ENCODE peak calls at places on chromosomes 4 and X, in ten cellular contexts. C, J, A, Y, M, X, P, Q, R and D are unnamed samples. For H3K36me3, the result is how much of the 10 kb centered on the place peaks cover.

GRCh38 chrX:9957743-9958142 is 9.4 kb upstream of the CLDN34 start:
- DNase-seq in Y (no peak), R (no peak), Q (no peak), X (no peak), A (no peak), P (no peak), J (no peak), C (no peak), M (no peak), D (no peak)

GRCh38 chr4:182878633-182879495 is 38.3 kb downstream of the DCTD start:
- DNase-seq in M (no peak), Y (peak), R (no peak), J (no peak), P (no peak), A (peak), Q (no peak), X (no peak), C (no peak), D (no peak)

GRCh38 chrX:13695601-13696115 is 6.7 kb downstream of the RAB9A start:
- DNase-seq in R (no peak), X (no peak), C (no peak), M (no peak), A (no peak), Y (no peak), P (no peak), Q (no peak), J (no peak), D (no peak)

GRCh38 chr4:2083116-2083825 is 24.1 kb downstream of the NAT8L start:
- DNase-seq in X (peak), Q (no peak), A (peak), C (no peak), M (no peak), Y (no peak), R (no peak), P (no peak), J (no peak), D (peak)

GRCh38 chrX:39819921-39820849 is 277.6 kb downstream of the BCOR start:
- DNase-seq in Q (no peak), J (peak), A (no peak), Y (peak), C (no peak), M (peak), P (no peak), R (peak), X (no peak), D (peak)

GRCh38 chrX:56788717-56789122 is 59.7 kb downstream of the NBDY start:
- DNase-seq in Q (peak), Y (peak), A (peak), X (no peak), M (no peak), R (no peak), J (no peak), C (peak), P (no peak), D (peak)

GRCh38 chr4:40587826-40588225 is 41.8 kb downstream of the RBM47 start:
- DNase-seq in A (no peak), R (no peak), M (peak), J (no peak), Q (no peak), Y (peak), X (no peak), P (peak), C (no peak), D (peak)

GRCh38 chrX:118216488-118216887 is 99.9 kb upstream of the KLHL13 start:
- DNase-seq in A (no peak), Q (no peak), P (no peak), X (no peak), J (no peak), R (peak), C (no peak), Y (no peak), M (no peak), D (peak)

GRCh38 chrX:98371994-98372393 is 1488.3 kb downstream of the RPA4 start:
- DNase-seq in Y (no peak), X (no peak), R (no peak), M (no peak), A (no peak), C (no peak), P (no peak), Q (no peak), J (peak), D (no peak)

GRCh38 chrX:123732679-123733363 is at the start of gene THOC2:
- DNase-seq in Y (peak), Q (peak), C (peak), P (peak), J (peak), X (peak), R (peak), A (peak), M (peak), D (peak)

GRCh38 chrX:16839852-16840460 is 30.2 kb downstream of the RBBP7 start:
- DNase-seq in Q (no peak), P (peak), R (peak), A (no peak), X (no peak), Y (no peak), J (peak), C (peak), M (no peak), D (no peak)

GRCh38 chrX:8201896-8202331 is 30.8 kb upstream of the VCX2 start:
- DNase-seq in J (no peak), Y (no peak), M (no peak), P (peak), Q (no peak), R (no peak), C (no peak), A (no peak), X (no peak), D (no peak)

DNA sequence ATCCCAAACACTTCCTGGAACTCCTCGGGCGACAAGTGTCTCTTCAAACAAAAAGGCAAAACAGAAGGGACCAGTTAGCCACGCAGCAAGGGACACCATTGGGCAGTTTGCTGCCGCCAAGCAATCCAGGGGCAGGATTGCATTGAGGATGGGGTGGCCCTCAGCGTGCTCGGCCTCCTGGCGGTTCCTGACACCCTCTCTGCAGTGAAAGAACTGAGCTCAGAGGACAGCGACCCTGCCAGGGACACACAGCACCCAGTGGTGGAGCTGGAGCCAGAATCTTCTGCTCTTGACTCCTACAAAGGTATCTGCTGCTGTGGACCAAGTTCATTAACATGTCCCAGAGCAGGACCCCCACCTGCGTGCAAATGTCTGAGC is 27.4 kb upstream of the AFAP1 start:
- DNase-seq in J (no peak), P (no peak), M (no peak), Q (no peak), R (no peak), C (no peak), X (no peak), Y (no peak), A (no peak), D (no peak)
- H3K36me3 ChIP-seq in J (under half), P (under half), M (under half), Q (under half), R (under half), C (under half), X (under half), Y (under half), A (under half), D (under half)

DNA sequence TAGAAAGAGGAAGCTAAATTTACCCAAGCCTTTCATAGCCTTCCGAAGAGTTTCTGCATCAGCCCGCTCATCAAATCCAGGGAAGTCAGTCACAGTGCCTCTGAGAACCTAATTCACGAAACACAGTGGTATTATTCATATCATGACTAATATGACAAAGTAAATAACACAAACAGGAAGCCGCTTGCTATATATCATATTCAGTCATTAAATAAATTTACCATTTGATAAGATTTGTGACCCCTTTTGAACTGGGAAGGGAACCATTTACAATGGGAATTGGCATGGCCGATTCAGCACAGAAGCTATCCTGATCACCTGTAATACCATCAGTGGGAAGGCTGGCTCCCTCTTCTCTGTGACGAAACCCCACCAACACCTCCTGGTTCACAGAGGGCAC is 10.5 kb downstream of the ANXA5 start:
- DNase-seq in J (no peak), P (no peak), M (no peak), Y (no peak), A (no peak), Q (no peak), R (no peak), C (no peak), X (no peak), D (no peak)
- H3K36me3 ChIP-seq in J (under half), P (under half), M (half or more), Y (under half), A (under half), Q (under half), R (under half), C (under half), X (half or more), D (half or more)

GRCh38 chrX:40975951-40976350 is 109.3 kb upstream of the USP9X start:
- DNase-seq in M (no peak), R (no peak), Q (no peak), J (no peak), Y (no peak), X (no peak), C (no peak), P (no peak), A (no peak), D (no peak)

GRCh38 chrX:40973619-40974018 is 111.6 kb upstream of the USP9X start:
- DNase-seq in C (no peak), J (no peak), M (no peak), Y (no peak), P (no peak), X (no peak), A (no peak), Q (no peak), R (no peak), D (no peak)

GRCh38 chrX:40971736-40972135 is 113.5 kb upstream of the USP9X start:
- DNase-seq in R (no peak), Q (no peak), M (no peak), J (no peak), A (no peak), P (peak), X (no peak), Y (no peak), C (no peak), D (no peak)

DNA sequence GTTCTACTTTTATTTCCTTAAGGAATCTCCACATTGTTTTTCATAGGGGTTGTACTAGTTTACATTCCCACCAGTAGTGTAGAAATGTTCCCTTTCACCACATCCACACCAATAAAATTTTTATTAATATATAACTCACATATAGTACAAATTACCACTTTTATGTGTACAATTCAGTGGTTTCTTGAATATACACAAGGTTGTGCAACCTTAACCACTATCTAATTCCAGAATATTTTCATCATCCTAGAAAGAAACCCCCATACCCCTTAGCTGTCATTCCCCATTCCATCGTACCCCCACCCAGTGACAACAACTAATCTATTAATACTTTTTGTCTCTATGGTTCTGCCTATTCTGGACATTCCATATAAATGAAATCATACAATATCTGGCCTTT is 108.3 kb upstream of the USP9X start:
- DNase-seq in Y (no peak), M (no peak), C (no peak), R (no peak), A (no peak), Q (no peak), X (no peak), J (no peak), P (peak), D (no peak)
- H3K36me3 ChIP-seq in Y (under half), M (under half), C (under half), R (under half), A (under half), Q (under half), X (under half), J (under half), P (under half), D (under half)

DNA sequence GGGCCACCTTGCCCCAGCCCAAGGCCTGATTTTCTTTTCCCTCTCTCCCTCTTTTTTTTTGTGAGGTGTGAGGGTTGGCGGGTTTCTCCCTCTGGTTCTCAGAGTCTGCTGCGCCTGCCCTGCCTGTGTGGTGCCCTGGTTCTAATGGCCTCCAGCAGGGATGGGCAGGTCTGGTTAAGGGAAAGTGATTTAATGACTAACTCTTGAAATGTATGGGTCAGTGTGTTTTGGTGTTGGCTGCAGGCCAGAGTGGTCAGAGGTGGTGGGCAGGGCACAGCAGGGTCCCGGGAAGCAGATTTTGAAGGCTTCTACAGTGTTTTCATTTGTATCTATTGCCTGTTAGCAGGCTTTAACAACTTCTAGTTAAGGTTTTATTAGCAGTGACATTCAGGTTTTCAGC is 39.0 kb downstream of the JADE1 start:
- DNase-seq in Y (no peak), C (no peak), A (no peak), M (no peak), X (no peak), Q (no peak), J (no peak), P (no peak), R (no peak), D (no peak)
- H3K36me3 ChIP-seq in Y (half or more), C (under half), A (half or more), M (half or more), X (half or more), Q (half or more), J (half or more), P (under half), R (under half), D (half or more)